ENCODE peak calls at places on chromosomes 3 and 15, in nine cellular contexts. Y, L, W, P, V, F, J, K and M are unnamed samples.

GRCh38 chr3:157059661-157060060 is 100.3 kb downstream of the CCNL1 start:
- DNase-seq in W (no peak), L (no peak), K (no peak), Y (no peak), V (no peak), J (no peak), P (no peak), F (no peak), M (no peak)

GRCh38 chr3:10081871-10082270 is 26.2 kb downstream of the FANCD2OS start:
- DNase-seq in K (no peak), Y (no peak), F (no peak), L (no peak), W (no peak), V (no peak), P (no peak), J (no peak), M (no peak)

GRCh38 chr15:36359286-36359685 is 220.1 kb upstream of the CDIN1 start:
- DNase-seq in J (no peak), L (no peak), V (no peak), F (no peak), K (no peak), Y (no peak), P (no peak), W (no peak), M (no peak)

GRCh38 chr3:154301556-154301955 is 22.7 kb downstream of the DHX36 start:
- DNase-seq in F (no peak), Y (no peak), V (no peak), W (no peak), L (no peak), J (no peak), P (no peak), K (no peak), M (no peak)

GRCh38 chr3:62601238-62601856 is 228.0 kb upstream of the FEZF2 start:
- DNase-seq in J (no peak), W (no peak), P (no peak), L (no peak), K (no peak), V (no peak), F (peak), Y (no peak), M (peak)

GRCh38 chr3:48433472-48434118 is 3.7 kb upstream of the PLXNB1 start:
- DNase-seq in P (no peak), K (no peak), W (no peak), J (no peak), Y (no peak), V (no peak), F (peak), L (no peak), M (no peak)

GRCh38 chr15:88987951-88988671 is 74.9 kb upstream of the MFGE8 start:
- DNase-seq in W (no peak), J (no peak), F (no peak), V (no peak), L (peak), K (no peak), P (no peak), Y (no peak), M (no peak)

GRCh38 chr15:27694506-27695077 is 404.5 kb downstream of the OCA2 start:
- DNase-seq in V (no peak), P (no peak), F (no peak), W (no peak), L (no peak), J (no peak), Y (no peak), K (no peak), M (no peak)

GRCh38 chr3:128701342-128702212 is 24.4 kb upstream of the RAB7A start:
- DNase-seq in K (no peak), V (no peak), F (no peak), J (no peak), L (no peak), P (no peak), Y (no peak), W (no peak), M (no peak)

GRCh38 chr3:51544011-51544775 is 5.7 kb downstream of the RAD54L2 start:
- DNase-seq in K (no peak), Y (no peak), W (no peak), L (no peak), P (no peak), V (no peak), J (no peak), F (peak), M (no peak)

GRCh38 chr3:51538115-51538458 is 432 bp upstream of the RAD54L2 start:
- DNase-seq in P (no peak), K (no peak), Y (no peak), J (no peak), W (peak), L (peak), F (peak), V (no peak), M (no peak)

GRCh38 chr3:51539291-51539891 is 872 bp downstream of the RAD54L2 start:
- DNase-seq in Y (no peak), L (peak), F (peak), P (no peak), J (no peak), W (no peak), V (no peak), K (no peak), M (peak)

GRCh38 chr3:51535146-51536019 is 3.1 kb upstream of the RAD54L2 start:
- DNase-seq in V (no peak), J (no peak), Y (no peak), L (no peak), K (no peak), W (no peak), P (no peak), F (no peak), M (no peak)

GRCh38 chr3:51538459-51539290 is at the start of gene RAD54L2:
- DNase-seq in W (peak), P (peak), J (peak), V (no peak), L (peak), Y (peak), K (peak), F (peak), M (peak)
- TF ChIP-seq CTCF in W (peak), P (peak), J (peak), V (no peak), L (peak), Y (no peak), K (no peak), F (no peak), M (no peak)

DNA sequence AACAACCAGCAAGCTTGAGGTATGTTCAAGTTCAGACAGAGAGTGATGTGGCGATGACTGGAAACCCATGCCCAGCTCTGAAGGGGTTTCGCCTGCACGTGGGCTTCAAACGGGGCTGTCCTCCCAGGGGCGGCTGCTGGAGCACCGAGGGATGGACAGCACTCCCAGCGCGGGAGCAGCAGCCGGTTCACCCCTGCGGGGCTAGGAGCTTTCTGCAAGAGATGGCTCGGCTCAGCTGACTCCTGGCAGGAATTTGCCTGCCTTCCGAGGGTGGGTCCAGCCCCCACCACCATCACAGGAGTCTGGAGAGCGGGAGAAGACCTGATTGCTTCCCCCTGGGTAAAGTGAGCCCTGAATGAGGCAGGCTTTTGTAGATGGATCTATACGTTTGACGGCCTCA is 66.9 kb downstream of the ASB7 start:
- DNase-seq in L (peak), P (no peak), Y (no peak), K (no peak), F (no peak), V (no peak), W (no peak), J (no peak), M (no peak)
- TF ChIP-seq CTCF in L (no peak), P (no peak), Y (no peak), K (no peak), F (no peak), V (no peak), W (no peak), J (no peak), M (no peak)

DNA sequence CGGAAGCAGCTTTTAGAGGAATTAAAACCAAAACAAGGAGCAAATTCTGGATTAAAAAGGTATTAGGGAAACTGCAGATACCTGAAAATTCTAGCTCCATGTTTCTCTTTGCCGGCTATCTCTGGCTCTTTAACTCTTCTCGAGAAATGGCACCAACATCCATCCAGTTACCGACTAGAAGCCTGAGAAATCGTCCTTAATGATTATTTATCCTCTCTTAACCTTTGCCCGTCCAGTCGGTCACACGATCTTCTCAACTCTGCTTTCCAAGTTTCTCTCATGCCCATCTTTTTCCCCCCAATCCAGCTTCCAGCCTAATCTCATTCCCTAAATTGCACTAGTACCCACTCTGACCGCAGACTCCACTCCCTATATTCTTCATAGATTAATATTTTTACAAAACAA is 596 bp upstream of the SGO1 start:
- DNase-seq in K (peak), F (peak), V (no peak), L (no peak), W (no peak), P (no peak), J (no peak), Y (no peak), M (no peak)
- TF ChIP-seq CTCF in K (no peak), F (no peak), V (no peak), L (no peak), W (no peak), P (no peak), J (no peak), Y (no peak), M (no peak)

DNA sequence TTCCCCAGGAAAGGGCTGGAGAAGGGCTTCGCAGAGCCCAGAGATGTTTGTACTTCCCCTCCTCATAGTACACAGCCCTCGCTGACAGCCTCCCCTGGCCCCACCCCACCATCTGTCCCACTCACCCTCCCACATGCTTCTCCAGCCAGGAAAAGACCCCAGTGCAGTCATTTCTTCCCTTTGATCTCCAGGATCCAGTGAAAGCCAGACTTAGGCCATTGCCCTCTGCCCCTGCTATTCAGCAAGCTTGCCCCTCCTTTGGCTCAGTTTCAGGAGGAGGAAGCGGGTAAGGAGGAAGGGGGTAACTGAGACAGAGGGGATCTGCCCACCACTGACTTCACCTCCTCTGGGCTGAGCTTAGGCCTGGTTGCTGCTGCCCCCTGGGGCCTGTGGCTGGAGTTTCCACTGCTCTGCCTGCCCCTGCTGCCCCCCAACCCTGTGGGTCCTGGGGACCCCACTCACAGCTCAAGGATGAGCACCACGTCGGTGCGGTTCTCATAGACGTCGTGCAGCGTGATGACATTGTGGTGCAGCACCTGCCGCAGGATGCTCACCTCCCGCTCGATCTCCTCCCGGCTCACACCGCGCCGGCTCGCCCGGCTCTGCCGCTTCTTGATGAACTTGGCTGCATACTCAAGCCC is 63.1 kb downstream of the DAPK2 start:
- DNase-seq in K (no peak), P (no peak), F (no peak), Y (no peak), W (peak), L (peak), V (no peak), J (no peak), M (no peak)
- TF ChIP-seq CTCF in K (no peak), P (no peak), F (peak), Y (no peak), W (no peak), L (peak), V (peak), J (peak), M (no peak)